ENCODE peak calls at places on chromosomes 4 and X, in ten cellular contexts. One of them, this sample, is unnamed.

GRCh38 chrX:154516655-154517100 is 646 bp upstream of the FAM3A start:
- DNase-seq in COR-L47: no peak
- DNase-seq in HL-60: no peak
- DNase-seq in astrocyte of the cerebellum: peak; percentile 28
- DNase-seq in ureter: no peak
- DNase-seq in M059J: no peak
- DNase-seq in NCI-H1694: no peak
- DNase-seq in GM12865: no peak
- DNase-seq in adipocyte: peak; percentile 66
- DNase-seq in H54: no peak
- DNase-seq in this sample: no peak

GRCh38 chr4:85744950-85745349 is 270.0 kb downstream of the ARHGAP24 start:
- DNase-seq in NCI-H1694: no peak
- DNase-seq in H54: no peak
- DNase-seq in GM12865: no peak
- DNase-seq in HL-60: no peak
- DNase-seq in ureter: no peak
- DNase-seq in adipocyte: peak; percentile 54
- DNase-seq in COR-L47: no peak
- DNase-seq in M059J: peak; percentile 84
- DNase-seq in astrocyte of the cerebellum: no peak
- DNase-seq in this sample: peak; percentile 38

GRCh38 chr4:10017037-10017893 is 4.0 kb downstream of the SLC2A9 start:
- DNase-seq in adipocyte: no peak
- DNase-seq in H54: no peak
- DNase-seq in NCI-H1694: no peak
- DNase-seq in GM12865: no peak
- DNase-seq in HL-60: no peak
- DNase-seq in ureter: no peak
- DNase-seq in M059J: no peak
- DNase-seq in COR-L47: no peak
- DNase-seq in astrocyte of the cerebellum: no peak
- DNase-seq in this sample: no peak

GRCh38 chrX:19544693-19545305 is 29.5 kb upstream of the MAP3K15 start:
- DNase-seq in GM12865: peak; percentile 48
- DNase-seq in H54: peak; percentile 12
- DNase-seq in M059J: peak; percentile 60
- DNase-seq in ureter: no peak
- DNase-seq in NCI-H1694: peak; percentile 36
- DNase-seq in COR-L47: no peak
- DNase-seq in HL-60: no peak
- DNase-seq in astrocyte of the cerebellum: peak; percentile 42
- DNase-seq in adipocyte: peak; percentile 76
- DNase-seq in this sample: peak; percentile 66

GRCh38 chr4:1567808-1568581 is 116.1 kb downstream of the FAM53A start:
- DNase-seq in NCI-H1694: no peak
- DNase-seq in HL-60: no peak
- DNase-seq in ureter: no peak
- DNase-seq in M059J: no peak
- DNase-seq in H54: no peak
- DNase-seq in GM12865: no peak
- DNase-seq in COR-L47: no peak
- DNase-seq in astrocyte of the cerebellum: no peak
- DNase-seq in adipocyte: no peak
- DNase-seq in this sample: no peak

GRCh38 chr4:21290562-21290961 is 590.3 kb downstream of the PACRGL start:
- DNase-seq in M059J: no peak
- DNase-seq in HL-60: no peak
- DNase-seq in astrocyte of the cerebellum: no peak
- DNase-seq in GM12865: peak; percentile 55
- DNase-seq in COR-L47: no peak
- DNase-seq in NCI-H1694: no peak
- DNase-seq in adipocyte: no peak
- DNase-seq in H54: no peak
- DNase-seq in ureter: no peak
- DNase-seq in this sample: no peak

GRCh38 chr4:75545526-75545925 is 10.3 kb upstream of the ODAPH start:
- DNase-seq in GM12865: no peak
- DNase-seq in M059J: peak; percentile 80
- DNase-seq in ureter: no peak
- DNase-seq in H54: no peak
- DNase-seq in HL-60: no peak
- DNase-seq in NCI-H1694: no peak
- DNase-seq in COR-L47: no peak
- DNase-seq in adipocyte: peak; percentile 10
- DNase-seq in astrocyte of the cerebellum: peak; percentile 69
- DNase-seq in this sample: no peak

GRCh38 chrX:405149-405548 is 18.4 kb upstream of the PPP2R3B start:
- DNase-seq in HL-60: no peak
- DNase-seq in M059J: no peak
- DNase-seq in COR-L47: no peak
- DNase-seq in adipocyte: no peak
- DNase-seq in ureter: no peak
- DNase-seq in H54: no peak
- DNase-seq in GM12865: no peak
- DNase-seq in astrocyte of the cerebellum: no peak
- DNase-seq in NCI-H1694: no peak
- DNase-seq in this sample: no peak

GRCh38 chr4:147994076-147994475 is 262.2 kb downstream of the ARHGAP10 start:
- DNase-seq in COR-L47: no peak
- DNase-seq in astrocyte of the cerebellum: no peak
- DNase-seq in ureter: no peak
- DNase-seq in M059J: no peak
- DNase-seq in GM12865: no peak
- DNase-seq in NCI-H1694: no peak
- DNase-seq in H54: no peak
- DNase-seq in adipocyte: peak; percentile 62
- DNase-seq in HL-60: no peak
- DNase-seq in this sample: no peak

GRCh38 chr4:108018038-108018883 is 28.6 kb downstream of the HADH start:
- DNase-seq in GM12865: peak; percentile 85
- DNase-seq in COR-L47: peak; percentile 33
- DNase-seq in astrocyte of the cerebellum: peak; percentile 57
- DNase-seq in H54: peak; percentile 19
- DNase-seq in HL-60: peak; percentile 59
- DNase-seq in M059J: peak; percentile 64
- DNase-seq in ureter: peak; percentile 88
- DNase-seq in adipocyte: peak; percentile 88
- DNase-seq in NCI-H1694: peak; percentile 54
- DNase-seq in this sample: peak; percentile 49

GRCh38 chr4:187128971-187129370 is 405.3 kb upstream of the FAT1 start:
- DNase-seq in HL-60: no peak
- DNase-seq in COR-L47: no peak
- DNase-seq in adipocyte: no peak
- DNase-seq in astrocyte of the cerebellum: no peak
- DNase-seq in H54: no peak
- DNase-seq in ureter: no peak
- DNase-seq in NCI-H1694: no peak
- DNase-seq in M059J: peak; percentile 44
- DNase-seq in GM12865: no peak
- DNase-seq in this sample: no peak

GRCh38 chrX:154402622-154403127 is 4.5 kb downstream of the RPL10 start:
- DNase-seq in ureter: no peak
- DNase-seq in adipocyte: no peak
- DNase-seq in astrocyte of the cerebellum: no peak
- DNase-seq in HL-60: no peak
- DNase-seq in GM12865: no peak
- DNase-seq in M059J: no peak
- DNase-seq in COR-L47: no peak
- DNase-seq in NCI-H1694: no peak
- DNase-seq in H54: no peak
- DNase-seq in this sample: no peak

GRCh38 chrX:69021095-69021494 is 144.2 kb downstream of the PJA1 start:
- DNase-seq in M059J: no peak
- DNase-seq in astrocyte of the cerebellum: no peak
- DNase-seq in HL-60: no peak
- DNase-seq in adipocyte: no peak
- DNase-seq in ureter: no peak
- DNase-seq in GM12865: no peak
- DNase-seq in NCI-H1694: no peak
- DNase-seq in H54: no peak
- DNase-seq in COR-L47: no peak
- DNase-seq in this sample: no peak

GRCh38 chr4:168150651-168151050 is 58.3 kb downstream of the ANXA10 start:
- DNase-seq in NCI-H1694: no peak
- DNase-seq in M059J: peak; percentile 35
- DNase-seq in adipocyte: no peak
- DNase-seq in HL-60: no peak
- DNase-seq in ureter: no peak
- DNase-seq in COR-L47: no peak
- DNase-seq in astrocyte of the cerebellum: peak; percentile 38
- DNase-seq in H54: no peak
- DNase-seq in GM12865: no peak
- DNase-seq in this sample: no peak

GRCh38 chrX:31715675-31716074 is 643.8 kb upstream of the FTHL17 start:
- DNase-seq in HL-60: no peak
- DNase-seq in COR-L47: no peak
- DNase-seq in ureter: no peak
- DNase-seq in M059J: peak; percentile 29
- DNase-seq in NCI-H1694: no peak
- DNase-seq in GM12865: no peak
- DNase-seq in H54: no peak
- DNase-seq in astrocyte of the cerebellum: no peak
- DNase-seq in adipocyte: no peak
- DNase-seq in this sample: no peak

GRCh38 chrX:136909706-136910564 is 29.4 kb upstream of the RBMX start:
- DNase-seq in H54: peak; percentile 48
- DNase-seq in NCI-H1694: peak; percentile 77
- DNase-seq in adipocyte: peak; percentile 91
- DNase-seq in HL-60: peak; percentile 81
- DNase-seq in M059J: peak; percentile 98
- DNase-seq in ureter: peak; percentile 87
- DNase-seq in GM12865: peak; percentile 68
- DNase-seq in astrocyte of the cerebellum: peak; percentile 87
- DNase-seq in COR-L47: peak; percentile 64
- DNase-seq in this sample: peak; percentile 99

GRCh38 chr4:185523862-185524261 is 11.4 kb downstream of the PDLIM3 start:
- DNase-seq in ureter: no peak
- DNase-seq in M059J: no peak
- DNase-seq in NCI-H1694: no peak
- DNase-seq in H54: no peak
- DNase-seq in adipocyte: no peak
- DNase-seq in astrocyte of the cerebellum: no peak
- DNase-seq in COR-L47: no peak
- DNase-seq in GM12865: no peak
- DNase-seq in HL-60: no peak
- DNase-seq in this sample: no peak

GRCh38 chr4:155079866-155080265 is 128.6 kb upstream of the NPY2R start:
- DNase-seq in astrocyte of the cerebellum: peak; percentile 24
- DNase-seq in H54: no peak
- DNase-seq in NCI-H1694: no peak
- DNase-seq in adipocyte: peak; percentile 36
- DNase-seq in COR-L47: no peak
- DNase-seq in M059J: peak; percentile 29
- DNase-seq in HL-60: no peak
- DNase-seq in GM12865: no peak
- DNase-seq in ureter: no peak
- DNase-seq in this sample: no peak

GRCh38 chr4:21986312-21986711 is 37.7 kb upstream of the KCNIP4 start:
- DNase-seq in ureter: no peak
- DNase-seq in HL-60: no peak
- DNase-seq in H54: no peak
- DNase-seq in astrocyte of the cerebellum: no peak
- DNase-seq in GM12865: no peak
- DNase-seq in M059J: no peak
- DNase-seq in adipocyte: no peak
- DNase-seq in NCI-H1694: no peak
- DNase-seq in COR-L47: no peak
- DNase-seq in this sample: no peak

GRCh38 chrX:38124000-38124399 is 96.7 kb downstream of the SRPX start:
- DNase-seq in H54: no peak
- DNase-seq in COR-L47: no peak
- DNase-seq in adipocyte: no peak
- DNase-seq in GM12865: no peak
- DNase-seq in astrocyte of the cerebellum: no peak
- DNase-seq in NCI-H1694: no peak
- DNase-seq in ureter: no peak
- DNase-seq in M059J: no peak
- DNase-seq in HL-60: no peak
- DNase-seq in this sample: no peak

GRCh38 chr4:101115841-101116240 is 231.5 kb downstream of the PPP3CA start:
- DNase-seq in H54: no peak
- DNase-seq in astrocyte of the cerebellum: no peak
- DNase-seq in NCI-H1694: no peak
- DNase-seq in ureter: no peak
- DNase-seq in HL-60: no peak
- DNase-seq in COR-L47: no peak
- DNase-seq in adipocyte: no peak
- DNase-seq in GM12865: no peak
- DNase-seq in M059J: no peak
- DNase-seq in this sample: no peak

GRCh38 chr4:152609460-152609859 is 70.3 kb downstream of the TMEM154 start:
- DNase-seq in astrocyte of the cerebellum: no peak
- DNase-seq in H54: no peak
- DNase-seq in GM12865: no peak
- DNase-seq in COR-L47: no peak
- DNase-seq in HL-60: no peak
- DNase-seq in NCI-H1694: no peak
- DNase-seq in M059J: no peak
- DNase-seq in adipocyte: no peak
- DNase-seq in ureter: no peak
- DNase-seq in this sample: no peak

GRCh38 chr4:76943790-76944189 is 5.8 kb upstream of the SEPTIN11 start:
- DNase-seq in M059J: peak; percentile 71
- DNase-seq in astrocyte of the cerebellum: no peak
- DNase-seq in COR-L47: no peak
- DNase-seq in HL-60: no peak
- DNase-seq in H54: no peak
- DNase-seq in NCI-H1694: no peak
- DNase-seq in ureter: no peak
- DNase-seq in adipocyte: no peak
- DNase-seq in GM12865: no peak
- DNase-seq in this sample: no peak

GRCh38 chr4:10664408-10664807 is 20.2 kb downstream of the CLNK start:
- DNase-seq in H54: peak; percentile 7
- DNase-seq in HL-60: no peak
- DNase-seq in astrocyte of the cerebellum: peak; percentile 95
- DNase-seq in NCI-H1694: no peak
- DNase-seq in GM12865: no peak
- DNase-seq in adipocyte: peak; percentile 75
- DNase-seq in M059J: peak; percentile 62
- DNase-seq in ureter: peak; percentile 52
- DNase-seq in COR-L47: no peak
- DNase-seq in this sample: no peak

GRCh38 chrX:22093550-22093949 is 61.4 kb downstream of the PHEX start:
- DNase-seq in NCI-H1694: no peak
- DNase-seq in astrocyte of the cerebellum: no peak
- DNase-seq in GM12865: no peak
- DNase-seq in COR-L47: no peak
- DNase-seq in adipocyte: no peak
- DNase-seq in H54: no peak
- DNase-seq in ureter: no peak
- DNase-seq in M059J: no peak
- DNase-seq in HL-60: no peak
- DNase-seq in this sample: no peak

GRCh38 chr4:140092094-140092820 is 61.7 kb downstream of the MAML3 start:
- DNase-seq in adipocyte: peak; percentile 44
- DNase-seq in astrocyte of the cerebellum: no peak
- DNase-seq in NCI-H1694: peak; percentile 70
- DNase-seq in GM12865: no peak
- DNase-seq in HL-60: no peak
- DNase-seq in COR-L47: peak; percentile 92
- DNase-seq in ureter: no peak
- DNase-seq in H54: no peak
- DNase-seq in M059J: peak; percentile 63
- DNase-seq in this sample: peak; percentile 87

GRCh38 chrX:134631404-134632346 is 26.6 kb downstream of the PLAC1 start:
- DNase-seq in astrocyte of the cerebellum: no peak
- DNase-seq in NCI-H1694: peak; percentile 36
- DNase-seq in COR-L47: no peak
- DNase-seq in H54: no peak
- DNase-seq in M059J: no peak
- DNase-seq in adipocyte: peak; percentile 75
- DNase-seq in ureter: peak; percentile 54
- DNase-seq in GM12865: peak; percentile 31
- DNase-seq in HL-60: no peak
- DNase-seq in this sample: peak; percentile 29

GRCh38 chrX:109270580-109271484 is 211.1 kb downstream of the GUCY2F start:
- DNase-seq in GM12865: peak; percentile 93
- DNase-seq in H54: peak; percentile 2
- DNase-seq in ureter: peak; percentile 69
- DNase-seq in M059J: peak; percentile 25
- DNase-seq in NCI-H1694: no peak
- DNase-seq in adipocyte: peak; percentile 32
- DNase-seq in COR-L47: no peak
- DNase-seq in HL-60: peak; percentile 83
- DNase-seq in astrocyte of the cerebellum: peak; percentile 1
- DNase-seq in this sample: no peak

This sample was measured in NCI-H2227 treated with DMSO at 0.1 percent for 48 hours.